ENCODE peak calls at places on chromosomes 12 and 14, in ten cellular contexts. One of them, this sample, is unnamed.

GRCh38 chr14:104171948-104172347 is 33.6 kb downstream of the KIF26A start:
- DNase-seq in HCEC 1CT: no peak
- DNase-seq in activated naive CD4-positive, alpha-beta T cell: no peak
- DNase-seq in T-helper 9 cell: no peak
- DNase-seq in WTC11: no peak
- DNase-seq in central memory CD4-positive, alpha-beta T cell: no peak
- DNase-seq in aorta: no peak
- DNase-seq in dermis microvascular lymphatic vessel endothelial cell: no peak
- DNase-seq in posterior cingulate gyrus: no peak
- DNase-seq in hypothalamus: no peak
- DNase-seq in this sample: no peak

GRCh38 chr14:64005822-64006221 is 153.0 kb downstream of the SYNE2 start:
- DNase-seq in T-helper 9 cell: no peak
- DNase-seq in central memory CD4-positive, alpha-beta T cell: no peak
- DNase-seq in HCEC 1CT: no peak
- DNase-seq in activated naive CD4-positive, alpha-beta T cell: no peak
- DNase-seq in aorta: no peak
- DNase-seq in WTC11: no peak
- DNase-seq in posterior cingulate gyrus: no peak
- DNase-seq in hypothalamus: no peak
- DNase-seq in dermis microvascular lymphatic vessel endothelial cell: no peak
- DNase-seq in this sample: no peak

GRCh38 chr12:117583677-117584076 is 222.3 kb upstream of the NOS1 start:
- DNase-seq in dermis microvascular lymphatic vessel endothelial cell: no peak
- DNase-seq in central memory CD4-positive, alpha-beta T cell: no peak
- DNase-seq in hypothalamus: no peak
- DNase-seq in posterior cingulate gyrus: no peak
- DNase-seq in T-helper 9 cell: no peak
- DNase-seq in HCEC 1CT: no peak
- DNase-seq in WTC11: no peak
- DNase-seq in activated naive CD4-positive, alpha-beta T cell: no peak
- DNase-seq in aorta: no peak
- DNase-seq in this sample: no peak

GRCh38 chr14:77275041-77275854 is 4.2 kb upstream of the NGB start:
- DNase-seq in HCEC 1CT: no peak
- DNase-seq in aorta: no peak
- DNase-seq in T-helper 9 cell: no peak
- DNase-seq in central memory CD4-positive, alpha-beta T cell: no peak
- DNase-seq in WTC11: no peak
- DNase-seq in activated naive CD4-positive, alpha-beta T cell: no peak
- DNase-seq in dermis microvascular lymphatic vessel endothelial cell: no peak
- DNase-seq in posterior cingulate gyrus: no peak
- DNase-seq in hypothalamus: no peak
- DNase-seq in this sample: no peak

GRCh38 chr14:21070610-21071224 is 613 bp downstream of the ARHGEF40 start:
- DNase-seq in HCEC 1CT: peak
- DNase-seq in dermis microvascular lymphatic vessel endothelial cell: peak
- DNase-seq in activated naive CD4-positive, alpha-beta T cell: no peak
- DNase-seq in T-helper 9 cell: no peak
- DNase-seq in aorta: peak
- DNase-seq in hypothalamus: peak
- DNase-seq in WTC11: peak
- DNase-seq in central memory CD4-positive, alpha-beta T cell: peak
- DNase-seq in posterior cingulate gyrus: no peak
- DNase-seq in this sample: no peak

GRCh38 chr12:1533205-1533601 is 61.2 kb downstream of the FBXL14 start:
- DNase-seq in hypothalamus: no peak
- DNase-seq in activated naive CD4-positive, alpha-beta T cell: no peak
- DNase-seq in dermis microvascular lymphatic vessel endothelial cell: no peak
- DNase-seq in HCEC 1CT: no peak
- DNase-seq in central memory CD4-positive, alpha-beta T cell: no peak
- DNase-seq in posterior cingulate gyrus: no peak
- DNase-seq in T-helper 9 cell: no peak
- DNase-seq in WTC11: no peak
- DNase-seq in aorta: no peak
- DNase-seq in this sample: no peak

GRCh38 chr12:24591079-24591626 is 357.7 kb downstream of the BCAT1 start:
- DNase-seq in WTC11: no peak
- DNase-seq in aorta: no peak
- DNase-seq in hypothalamus: no peak
- DNase-seq in central memory CD4-positive, alpha-beta T cell: no peak
- DNase-seq in dermis microvascular lymphatic vessel endothelial cell: no peak
- DNase-seq in posterior cingulate gyrus: no peak
- DNase-seq in HCEC 1CT: no peak
- DNase-seq in activated naive CD4-positive, alpha-beta T cell: no peak
- DNase-seq in T-helper 9 cell: no peak
- DNase-seq in this sample: no peak

GRCh38 chr12:45303955-45304354 is 88.1 kb downstream of the ANO6 start:
- DNase-seq in aorta: no peak
- DNase-seq in posterior cingulate gyrus: no peak
- DNase-seq in dermis microvascular lymphatic vessel endothelial cell: peak
- DNase-seq in HCEC 1CT: no peak
- DNase-seq in T-helper 9 cell: no peak
- DNase-seq in hypothalamus: no peak
- DNase-seq in central memory CD4-positive, alpha-beta T cell: no peak
- DNase-seq in activated naive CD4-positive, alpha-beta T cell: no peak
- DNase-seq in WTC11: no peak
- DNase-seq in this sample: no peak

GRCh38 chr12:86741531-86741930 is 485.3 kb upstream of the MGAT4C start:
- DNase-seq in T-helper 9 cell: no peak
- DNase-seq in activated naive CD4-positive, alpha-beta T cell: no peak
- DNase-seq in central memory CD4-positive, alpha-beta T cell: no peak
- DNase-seq in HCEC 1CT: no peak
- DNase-seq in WTC11: no peak
- DNase-seq in aorta: no peak
- DNase-seq in dermis microvascular lymphatic vessel endothelial cell: no peak
- DNase-seq in hypothalamus: no peak
- DNase-seq in posterior cingulate gyrus: no peak
- DNase-seq in this sample: no peak

GRCh38 chr12:28585146-28585545 is 394.9 kb downstream of the CCDC91 start:
- DNase-seq in central memory CD4-positive, alpha-beta T cell: no peak
- DNase-seq in WTC11: no peak
- DNase-seq in HCEC 1CT: no peak
- DNase-seq in T-helper 9 cell: no peak
- DNase-seq in posterior cingulate gyrus: no peak
- DNase-seq in dermis microvascular lymphatic vessel endothelial cell: no peak
- DNase-seq in activated naive CD4-positive, alpha-beta T cell: no peak
- DNase-seq in hypothalamus: no peak
- DNase-seq in aorta: no peak
- DNase-seq in this sample: no peak

GRCh38 chr12:51788876-51789275 is 59.6 kb downstream of the FIGNL2 start:
- DNase-seq in central memory CD4-positive, alpha-beta T cell: no peak
- DNase-seq in dermis microvascular lymphatic vessel endothelial cell: no peak
- DNase-seq in WTC11: no peak
- DNase-seq in hypothalamus: no peak
- DNase-seq in posterior cingulate gyrus: no peak
- DNase-seq in activated naive CD4-positive, alpha-beta T cell: no peak
- DNase-seq in aorta: no peak
- DNase-seq in HCEC 1CT: peak
- DNase-seq in T-helper 9 cell: no peak
- DNase-seq in this sample: no peak

GRCh38 chr12:69056743-69057515 is 124.0 kb upstream of the CPM start:
- DNase-seq in posterior cingulate gyrus: no peak
- DNase-seq in aorta: no peak
- DNase-seq in dermis microvascular lymphatic vessel endothelial cell: no peak
- DNase-seq in WTC11: no peak
- DNase-seq in activated naive CD4-positive, alpha-beta T cell: no peak
- DNase-seq in T-helper 9 cell: no peak
- DNase-seq in hypothalamus: no peak
- DNase-seq in central memory CD4-positive, alpha-beta T cell: no peak
- DNase-seq in HCEC 1CT: peak
- DNase-seq in this sample: no peak

GRCh38 chr12:132578118-132578517 is 32.3 kb downstream of the LRCOL1 start:
- DNase-seq in posterior cingulate gyrus: no peak
- DNase-seq in T-helper 9 cell: no peak
- DNase-seq in activated naive CD4-positive, alpha-beta T cell: no peak
- DNase-seq in HCEC 1CT: no peak
- DNase-seq in hypothalamus: no peak
- DNase-seq in central memory CD4-positive, alpha-beta T cell: no peak
- DNase-seq in aorta: no peak
- DNase-seq in dermis microvascular lymphatic vessel endothelial cell: no peak
- DNase-seq in WTC11: no peak
- DNase-seq in this sample: no peak

GRCh38 chr12:42609605-42610004 is 20.1 kb upstream of the PRICKLE1 start:
- DNase-seq in WTC11: no peak
- DNase-seq in activated naive CD4-positive, alpha-beta T cell: no peak
- DNase-seq in dermis microvascular lymphatic vessel endothelial cell: no peak
- DNase-seq in aorta: no peak
- DNase-seq in T-helper 9 cell: no peak
- DNase-seq in posterior cingulate gyrus: no peak
- DNase-seq in HCEC 1CT: no peak
- DNase-seq in central memory CD4-positive, alpha-beta T cell: no peak
- DNase-seq in hypothalamus: no peak
- DNase-seq in this sample: no peak

GRCh38 chr12:27905285-27906126 is 67.0 kb downstream of the PTHLH start:
- DNase-seq in HCEC 1CT: no peak
- DNase-seq in activated naive CD4-positive, alpha-beta T cell: no peak
- DNase-seq in aorta: no peak
- DNase-seq in central memory CD4-positive, alpha-beta T cell: no peak
- DNase-seq in WTC11: no peak
- DNase-seq in dermis microvascular lymphatic vessel endothelial cell: no peak
- DNase-seq in posterior cingulate gyrus: no peak
- DNase-seq in T-helper 9 cell: no peak
- DNase-seq in hypothalamus: no peak
- DNase-seq in this sample: no peak

GRCh38 chr14:72104011-72104613 is 171.9 kb downstream of the RGS6 start:
- DNase-seq in central memory CD4-positive, alpha-beta T cell: no peak
- DNase-seq in HCEC 1CT: no peak
- DNase-seq in WTC11: peak
- DNase-seq in aorta: no peak
- DNase-seq in T-helper 9 cell: peak
- DNase-seq in posterior cingulate gyrus: no peak
- DNase-seq in activated naive CD4-positive, alpha-beta T cell: no peak
- DNase-seq in hypothalamus: no peak
- DNase-seq in dermis microvascular lymphatic vessel endothelial cell: no peak
- DNase-seq in this sample: peak

GRCh38 chr12:130661501-130662255 is 54.4 kb downstream of the RIMBP2 start:
- DNase-seq in activated naive CD4-positive, alpha-beta T cell: no peak
- DNase-seq in T-helper 9 cell: no peak
- DNase-seq in WTC11: no peak
- DNase-seq in aorta: no peak
- DNase-seq in hypothalamus: no peak
- DNase-seq in central memory CD4-positive, alpha-beta T cell: no peak
- DNase-seq in dermis microvascular lymphatic vessel endothelial cell: no peak
- DNase-seq in HCEC 1CT: no peak
- DNase-seq in posterior cingulate gyrus: no peak
- DNase-seq in this sample: no peak

GRCh38 chr12:39490500-39491276 is 47.8 kb upstream of the KIF21A start:
- DNase-seq in dermis microvascular lymphatic vessel endothelial cell: no peak
- DNase-seq in posterior cingulate gyrus: no peak
- DNase-seq in HCEC 1CT: peak
- DNase-seq in activated naive CD4-positive, alpha-beta T cell: no peak
- DNase-seq in T-helper 9 cell: no peak
- DNase-seq in aorta: no peak
- DNase-seq in central memory CD4-positive, alpha-beta T cell: no peak
- DNase-seq in WTC11: no peak
- DNase-seq in hypothalamus: no peak
- DNase-seq in this sample: no peak

GRCh38 chr12:2796187-2796663 is 1.5 kb downstream of the FKBP4 start:
- DNase-seq in dermis microvascular lymphatic vessel endothelial cell: peak
- DNase-seq in WTC11: no peak
- DNase-seq in T-helper 9 cell: no peak
- DNase-seq in hypothalamus: no peak
- DNase-seq in central memory CD4-positive, alpha-beta T cell: no peak
- DNase-seq in posterior cingulate gyrus: no peak
- DNase-seq in aorta: no peak
- DNase-seq in HCEC 1CT: no peak
- DNase-seq in activated naive CD4-positive, alpha-beta T cell: no peak
- DNase-seq in this sample: no peak

GRCh38 chr14:69242311-69243224 is 17.4 kb upstream of the GALNT16 start:
- DNase-seq in WTC11: peak
- DNase-seq in hypothalamus: no peak
- DNase-seq in HCEC 1CT: peak
- DNase-seq in aorta: peak
- DNase-seq in dermis microvascular lymphatic vessel endothelial cell: peak
- DNase-seq in T-helper 9 cell: peak
- DNase-seq in activated naive CD4-positive, alpha-beta T cell: no peak
- DNase-seq in posterior cingulate gyrus: peak
- DNase-seq in central memory CD4-positive, alpha-beta T cell: peak
- DNase-seq in this sample: peak

GRCh38 chr12:54300732-54301427 is at the start of gene NFE2:
- DNase-seq in posterior cingulate gyrus: no peak
- DNase-seq in T-helper 9 cell: peak
- DNase-seq in central memory CD4-positive, alpha-beta T cell: no peak
- DNase-seq in activated naive CD4-positive, alpha-beta T cell: no peak
- DNase-seq in aorta: peak
- DNase-seq in HCEC 1CT: peak
- DNase-seq in WTC11: peak
- DNase-seq in hypothalamus: no peak
- DNase-seq in dermis microvascular lymphatic vessel endothelial cell: peak
- DNase-seq in this sample: no peak

GRCh38 chr12:28035483-28035882 is 63.0 kb upstream of the PTHLH start:
- DNase-seq in WTC11: no peak
- DNase-seq in activated naive CD4-positive, alpha-beta T cell: no peak
- DNase-seq in central memory CD4-positive, alpha-beta T cell: no peak
- DNase-seq in dermis microvascular lymphatic vessel endothelial cell: peak
- DNase-seq in HCEC 1CT: peak
- DNase-seq in hypothalamus: no peak
- DNase-seq in posterior cingulate gyrus: no peak
- DNase-seq in aorta: no peak
- DNase-seq in T-helper 9 cell: no peak
- DNase-seq in this sample: no peak

GRCh38 chr14:96067985-96068930 is 29.1 kb downstream of the C14orf132 start:
- DNase-seq in dermis microvascular lymphatic vessel endothelial cell: no peak
- DNase-seq in hypothalamus: no peak
- DNase-seq in aorta: no peak
- DNase-seq in activated naive CD4-positive, alpha-beta T cell: no peak
- DNase-seq in central memory CD4-positive, alpha-beta T cell: no peak
- DNase-seq in HCEC 1CT: no peak
- DNase-seq in WTC11: no peak
- DNase-seq in posterior cingulate gyrus: no peak
- DNase-seq in T-helper 9 cell: no peak
- DNase-seq in this sample: no peak

GRCh38 chr14:75373616-75374015 is 54.2 kb upstream of the JDP2 start:
- DNase-seq in HCEC 1CT: no peak
- DNase-seq in central memory CD4-positive, alpha-beta T cell: no peak
- DNase-seq in hypothalamus: no peak
- DNase-seq in activated naive CD4-positive, alpha-beta T cell: no peak
- DNase-seq in WTC11: no peak
- DNase-seq in dermis microvascular lymphatic vessel endothelial cell: no peak
- DNase-seq in aorta: no peak
- DNase-seq in posterior cingulate gyrus: peak
- DNase-seq in T-helper 9 cell: no peak
- DNase-seq in this sample: no peak

GRCh38 chr12:47808574-47809380 is 10.9 kb downstream of the HDAC7 start:
- DNase-seq in dermis microvascular lymphatic vessel endothelial cell: peak
- DNase-seq in central memory CD4-positive, alpha-beta T cell: peak
- DNase-seq in activated naive CD4-positive, alpha-beta T cell: no peak
- DNase-seq in WTC11: no peak
- DNase-seq in aorta: no peak
- DNase-seq in HCEC 1CT: peak
- DNase-seq in T-helper 9 cell: peak
- DNase-seq in hypothalamus: no peak
- DNase-seq in posterior cingulate gyrus: no peak
- DNase-seq in this sample: no peak

GRCh38 chr12:67355428-67356385 is 86.5 kb downstream of the CAND1 start:
- DNase-seq in posterior cingulate gyrus: no peak
- DNase-seq in dermis microvascular lymphatic vessel endothelial cell: peak
- DNase-seq in aorta: no peak
- DNase-seq in WTC11: no peak
- DNase-seq in activated naive CD4-positive, alpha-beta T cell: no peak
- DNase-seq in central memory CD4-positive, alpha-beta T cell: peak
- DNase-seq in hypothalamus: no peak
- DNase-seq in T-helper 9 cell: peak
- DNase-seq in HCEC 1CT: peak
- DNase-seq in this sample: no peak

GRCh38 chr12:30166416-30166815 is 382.7 kb upstream of the TMTC1 start:
- DNase-seq in T-helper 9 cell: no peak
- DNase-seq in central memory CD4-positive, alpha-beta T cell: no peak
- DNase-seq in aorta: no peak
- DNase-seq in hypothalamus: no peak
- DNase-seq in WTC11: no peak
- DNase-seq in posterior cingulate gyrus: no peak
- DNase-seq in dermis microvascular lymphatic vessel endothelial cell: no peak
- DNase-seq in HCEC 1CT: peak
- DNase-seq in activated naive CD4-positive, alpha-beta T cell: no peak
- DNase-seq in this sample: no peak

GRCh38 chr14:69650948-69651369 is 39.6 kb downstream of the SUSD6 start:
- DNase-seq in WTC11: no peak
- DNase-seq in hypothalamus: no peak
- DNase-seq in activated naive CD4-positive, alpha-beta T cell: no peak
- DNase-seq in posterior cingulate gyrus: no peak
- DNase-seq in central memory CD4-positive, alpha-beta T cell: no peak
- DNase-seq in dermis microvascular lymphatic vessel endothelial cell: peak
- DNase-seq in aorta: no peak
- DNase-seq in HCEC 1CT: no peak
- DNase-seq in T-helper 9 cell: no peak
- DNase-seq in this sample: no peak

This sample was measured in NCI-H1048.